ENCODE peak calls at places on chromosomes 1 and 21, in four cellular contexts. O is A549; N is stimulated activated CD4-positive, alpha-beta T cell treated with anti-CD3 and anti-CD28 coated beads, TNF-alpha, amount 100 ng/mL, for 1 hour; J is foreskin fibroblast. S is an unnamed sample.

GRCh38 chr21:46150073-46150472 is 5.3 kb downstream of the FTCD start:
- DNase-seq in O (no peak), N (no peak), J (no peak), S (no peak)

GRCh38 chr1:161019767-161020572 is 982 bp downstream of the F11R start:
- DNase-seq in O (no peak), N (no peak), J (peak), S (no peak)

GRCh38 chr1:156881663-156882062 is 11.9 kb upstream of the PEAR1 start:
- DNase-seq in O (no peak), N (no peak), J (no peak), S (no peak)

GRCh38 chr1:234589854-234590620 is 19.9 kb downstream of the IRF2BP2 start:
- DNase-seq in O (no peak), N (no peak), J (peak), S (no peak)

GRCh38 chr1:115977481-115978258 is 1.4 kb downstream of the SLC22A15 start:
- DNase-seq in O (peak), N (no peak), J (peak), S (peak)

GRCh38 chr1:153789478-153790148 is 14.4 kb downstream of the SLC27A3 start:
- DNase-seq in O (no peak), N (no peak), J (no peak), S (no peak)

GRCh38 chr1:226471467-226471866 is 63.6 kb upstream of the PARP1 start:
- DNase-seq in O (no peak), N (no peak), J (no peak), S (no peak)

GRCh38 chr1:180815188-180815587 is 97.5 kb upstream of the KIAA1614 start:
- DNase-seq in O (no peak), N (no peak), J (no peak), S (no peak)

GRCh38 chr1:116379057-116379630 is 6.1 kb downstream of the ATP1A1 start:
- DNase-seq in O (no peak), N (no peak), J (peak), S (no peak)

S was measured in AG04449.